ENCODE peak calls at places on chromosome 1, in four cellular contexts. V is spleen, L is K562, R is HCT116. Y is an unnamed sample. For H3K36me3, the result is how much of the 10 kb centered on the place peaks cover.

GRCh38 chr1:208349679-208350330 is 105.6 kb upstream of the PLXNA2 start:
- DNase-seq in L (no peak), R (no peak), V (no peak), Y (no peak)

GRCh38 chr1:209825591-209826433 is 2.0 kb upstream of the UTP25 start:
- DNase-seq in V (no peak), R (no peak), L (no peak), Y (peak)

GRCh38 chr1:118989878-118990378 is 1.8 kb upstream of the TBX15 start:
- DNase-seq in L (no peak), R (no peak), V (no peak), Y (no peak)

GRCh38 chr1:106717561-106717960 is 338.9 kb upstream of the PRMT6 start:
- DNase-seq in V (no peak), R (no peak), L (no peak), Y (no peak)

GRCh38 chr1:67540733-67541125 is 110.5 kb upstream of the SERBP1 start:
- DNase-seq in L (no peak), V (no peak), R (no peak), Y (no peak)

GRCh38 chr1:220160027-220160426 is 66.1 kb downstream of the IARS2 start:
- DNase-seq in L (no peak), R (no peak), V (no peak), Y (no peak)

GRCh38 chr1:32291145-32291707 is 657 bp upstream of the HDAC1 start:
- DNase-seq in R (no peak), L (no peak), V (no peak), Y (no peak)

GRCh38 chr1:117067528-117068370 is 7.6 kb downstream of the TTF2 start:
- DNase-seq in R (peak), L (peak), V (no peak), Y (peak)

GRCh38 chr1:28893403-28894102 is 20.8 kb upstream of the EPB41 start:
- DNase-seq in R (no peak), V (peak), L (peak), Y (no peak)

GRCh38 chr1:30586671-30587070 is 136.7 kb downstream of the MATN1 start:
- DNase-seq in V (peak), R (no peak), L (no peak), Y (no peak)

GRCh38 chr1:222616535-222616934 is 1.4 kb upstream of the MIA3 start:
- DNase-seq in L (no peak), R (no peak), V (no peak), Y (no peak)

GRCh38 chr1:209105769-209106168 is 477.7 kb upstream of the CAMK1G start:
- DNase-seq in R (no peak), L (no peak), V (no peak), Y (no peak)

GRCh38 chr1:244204004-244204403 is 152.9 kb downstream of the ZBTB18 start:
- DNase-seq in L (no peak), R (no peak), V (no peak), Y (no peak)

GRCh38 chr1:1205769-1206375 is 520 bp downstream of the TNFRSF18 start:
- DNase-seq in R (no peak), L (no peak), V (peak), Y (no peak)

GRCh38 chr1:107139833-107140702 is 771 bp upstream of the NTNG1 start:
- DNase-seq in R (no peak), V (peak), L (no peak), Y (peak)

GRCh38 chr1:224435999-224436398 is 1.4 kb upstream of the WDR26 start:
- DNase-seq in R (no peak), V (no peak), L (no peak), Y (no peak)

GRCh38 chr1:206814716-206815341 is 42.5 kb upstream of the IL10 start:
- DNase-seq in V (no peak), L (no peak), R (no peak), Y (no peak)

GRCh38 chr1:39672551-39672947 is 642 bp upstream of the NT5C1A start:
- DNase-seq in V (no peak), L (peak), R (no peak), Y (no peak)

GRCh38 chr1:56329970-56330369 is 249.4 kb downstream of the PLPP3 start:
- DNase-seq in R (no peak), V (no peak), L (no peak), Y (no peak)

GRCh38 chr1:228209657-228210056 is 1.8 kb downstream of the OBSCN start:
- DNase-seq in V (no peak), L (no peak), R (no peak), Y (no peak)

GRCh38 chr1:228210076-228210651 is 2.3 kb downstream of the OBSCN start:
- DNase-seq in V (no peak), L (no peak), R (peak), Y (no peak)

GRCh38 chr1:228207851-228208821 is at the start of gene OBSCN:
- DNase-seq in L (peak), R (no peak), V (no peak), Y (no peak)

GRCh38 chr1:228207381-228207810 is 448 bp upstream of the OBSCN start:
- DNase-seq in L (no peak), V (no peak), R (no peak), Y (no peak)

GRCh38 chr1:228208831-228209524 is 1.1 kb downstream of the OBSCN start:
- DNase-seq in R (no peak), V (no peak), L (no peak), Y (no peak)
- H3K4me3 ChIP-seq in R (no peak), V (no peak), L (no peak), Y (no peak)

GRCh38 chr1:3747522-3747848 is 4.8 kb upstream of the CCDC27 start:
- DNase-seq in V (no peak), R (no peak), L (no peak), Y (no peak)

GRCh38 chr1:3745590-3746381 is 6.5 kb upstream of the CCDC27 start:
- DNase-seq in R (no peak), V (peak), L (peak), Y (no peak)

GRCh38 chr1:3746389-3746783 is 5.9 kb upstream of the CCDC27 start:
- DNase-seq in V (no peak), L (no peak), R (no peak), Y (no peak)

GRCh38 chr1:3747903-3748302 is 4.3 kb upstream of the CCDC27 start:
- DNase-seq in L (no peak), V (peak), R (no peak), Y (no peak)

DNA sequence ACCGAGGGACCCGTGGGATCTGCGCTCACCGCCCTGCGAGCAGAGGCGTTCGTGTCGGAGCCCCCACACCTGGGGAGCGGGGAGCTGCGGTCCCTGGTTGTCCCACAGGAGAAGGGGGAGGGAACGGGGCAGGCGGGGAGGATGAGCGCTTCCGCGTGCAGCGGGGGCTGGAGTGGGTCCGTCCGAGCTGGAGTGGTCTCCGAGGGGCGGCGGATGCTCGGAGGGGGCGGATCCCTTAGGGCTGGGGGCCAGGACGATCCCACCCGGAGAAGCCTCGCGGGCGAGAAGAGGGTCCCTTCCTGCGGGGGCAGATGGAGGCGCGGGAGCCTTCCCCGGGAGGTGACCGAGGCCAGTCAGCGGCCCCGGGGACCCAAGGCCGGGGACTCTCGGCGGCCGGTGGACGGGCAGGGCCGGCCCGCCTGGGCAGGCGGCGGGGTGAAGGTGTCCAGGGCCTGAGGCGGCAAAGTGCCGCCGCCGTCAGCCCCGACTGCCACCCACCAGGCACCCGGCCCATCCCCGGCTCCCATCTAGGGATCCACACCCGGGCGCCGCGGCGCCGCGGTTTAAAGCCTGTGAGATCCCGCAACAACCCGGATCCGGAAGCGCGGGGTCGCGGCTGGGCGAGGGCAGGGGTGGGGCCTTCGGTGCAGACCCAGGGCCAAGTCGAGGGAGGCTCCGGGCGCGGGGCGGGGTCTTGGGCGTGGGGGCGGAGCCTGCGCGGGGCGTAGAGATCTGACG is 5.3 kb upstream of the CCDC27 start:
- DNase-seq in R (no peak), L (peak), V (peak), Y (peak)
- TF ChIP-seq POLR2AphosphoS5 in R (no peak), L (peak), V (peak), Y (peak)

GRCh38 chr1:19892628-19893168 is 10.5 kb downstream of the OTUD3 start:
- DNase-seq in V (no peak), R (no peak), L (no peak), Y (no peak)
- H3K36me3 ChIP-seq in V (under half), R (under half), L (half or more), Y (under half)

DNA sequence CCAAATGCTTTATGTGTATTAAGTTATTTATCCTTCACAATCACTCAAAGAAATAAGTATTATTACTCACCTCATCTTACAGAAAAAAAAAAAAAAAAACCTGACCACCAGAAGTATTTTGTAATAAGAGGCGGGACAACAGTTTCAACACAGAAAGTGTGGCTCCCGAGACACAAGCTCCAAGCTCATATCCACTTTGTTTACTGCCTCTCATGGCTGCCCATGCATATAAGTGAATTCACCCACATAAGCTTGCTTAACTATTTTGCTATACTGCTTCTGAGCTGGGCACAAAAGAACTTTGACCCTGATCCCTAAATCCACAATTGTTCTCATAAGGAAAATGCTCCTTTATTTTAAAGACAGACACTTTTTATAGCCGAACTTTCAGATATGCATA is 78.2 kb downstream of the USP1 start:
- DNase-seq in L (no peak), V (no peak), R (no peak), Y (no peak)
- H3K4me3 ChIP-seq in L (no peak), V (no peak), R (no peak), Y (no peak)

Y was measured in prostate gland.